ENCODE peak calls at places on chromosomes 13 and 19, in four cellular contexts. K is A673, U is MM.1S, Q is ovary. H is an unnamed sample.

GRCh38 chr19:19551862-19552192 is 13.8 kb downstream of the CILP2 start:
- DNase-seq in K (no peak), U (no peak), Q (no peak), H (no peak)

GRCh38 chr13:81602236-81602635 is 1261.3 kb upstream of the SPRY2 start:
- DNase-seq in K (no peak), U (no peak), Q (no peak), H (no peak)

GRCh38 chr19:51703655-51704515 is 10.8 kb downstream of the SPACA6 start:
- DNase-seq in K (peak; percentile 96), U (no peak), Q (peak; percentile 98), H (peak; percentile 98)

GRCh38 chr13:100566543-100566942 is 22.0 kb downstream of the GGACT start:
- DNase-seq in K (no peak), U (no peak), Q (no peak), H (no peak)

GRCh38 chr13:45873491-45874360 is 22.2 kb upstream of the SIAH3 start:
- DNase-seq in K (no peak), U (no peak), Q (no peak), H (no peak)

GRCh38 chr19:18915639-18916038 is 3.5 kb downstream of the COPE start:
- DNase-seq in K (peak; percentile 68), U (peak; percentile 53), Q (no peak), H (no peak)

GRCh38 chr19:8392017-8392591 is 1.9 kb downstream of the RAB11B start:
- DNase-seq in K (no peak), U (no peak), Q (no peak), H (no peak)

GRCh38 chr13:36919833-36920611 is at the start of gene SMAD9:
- DNase-seq in K (peak; percentile 85), U (peak; percentile 9), Q (peak; percentile 88), H (peak; percentile 71)

GRCh38 chr13:31909889-31910551 is 121.6 kb upstream of the FRY start:
- DNase-seq in K (peak; percentile 65), U (peak; percentile 58), Q (peak; percentile 43), H (no peak)

GRCh38 chr13:114043421-114044053 is 69.7 kb upstream of the C13orf46 start:
- DNase-seq in K (peak; percentile 62), U (no peak), Q (peak; percentile 76), H (peak; percentile 49)

GRCh38 chr19:15195987-15196682 is 4.7 kb downstream of the NOTCH3 start:
- DNase-seq in K (no peak), U (no peak), Q (peak; percentile 48), H (no peak)

GRCh38 chr13:94761407-94761806 is 49.1 kb upstream of the SOX21 start:
- DNase-seq in K (no peak), U (no peak), Q (no peak), H (no peak)

GRCh38 chr13:74077847-74078246 is 56.4 kb downstream of the KLF12 start:
- DNase-seq in K (no peak), U (no peak), Q (no peak), H (no peak)

GRCh38 chr13:58343081-58343480 is 711.5 kb downstream of the PCDH17 start:
- DNase-seq in K (peak; percentile 4), U (no peak), Q (no peak), H (no peak)

GRCh38 chr19:19004144-19004543 is 29.2 kb downstream of the SUGP2 start:
- DNase-seq in K (no peak), U (no peak), Q (no peak), H (no peak)

GRCh38 chr13:59730026-59730425 is 433.7 kb downstream of the DIAPH3 start:
- DNase-seq in K (no peak), U (no peak), Q (no peak), H (no peak)

GRCh38 chr19:17841810-17842662 is 5.7 kb downstream of the JAK3 start:
- DNase-seq in K (peak; percentile 94), U (no peak), Q (peak; percentile 99), H (peak; percentile 80)

GRCh38 chr13:83065136-83065535 is 817.1 kb downstream of the SLITRK1 start:
- DNase-seq in K (no peak), U (no peak), Q (no peak), H (peak; percentile 75)

GRCh38 chr19:7254590-7254989 is 39.6 kb downstream of the INSR start:
- DNase-seq in K (no peak), U (no peak), Q (no peak), H (no peak)

GRCh38 chr13:51435002-51435578 is 17.7 kb downstream of the INTS6 start:
- DNase-seq in K (peak; percentile 50), U (no peak), Q (no peak), H (no peak)

GRCh38 chr13:91564422-91564821 is 166.0 kb downstream of the GPC5 start:
- DNase-seq in K (no peak), U (no peak), Q (no peak), H (no peak)

GRCh38 chr13:89827552-89827951 is 1519.9 kb upstream of the MIR17HG start:
- DNase-seq in K (peak; percentile 19), U (no peak), Q (no peak), H (no peak)

GRCh38 chr19:34454685-34455084 is 26.5 kb downstream of the UBA2 start:
- DNase-seq in K (no peak), U (no peak), Q (no peak), H (no peak)

GRCh38 chr19:34457446-34457845 is 24.1 kb upstream of the WTIP start:
- DNase-seq in K (peak; percentile 43), U (no peak), Q (no peak), H (no peak)

GRCh38 chr19:34448191-34448590 is 20.0 kb downstream of the UBA2 start:
- DNase-seq in K (no peak), U (no peak), Q (no peak), H (no peak)

GRCh38 chr19:34452671-34453253 is 24.6 kb downstream of the UBA2 start:
- DNase-seq in K (no peak), U (no peak), Q (no peak), H (no peak)
- H3K36me3 ChIP-seq in K (peaks cover 81% of the 10 kb centered on the region), U (peaks cover 12% of the 10 kb centered on the region), Q (no peaks in the 10 kb centered on the region), H (peaks cover 3% of the 10 kb centered on the region)

DNA sequence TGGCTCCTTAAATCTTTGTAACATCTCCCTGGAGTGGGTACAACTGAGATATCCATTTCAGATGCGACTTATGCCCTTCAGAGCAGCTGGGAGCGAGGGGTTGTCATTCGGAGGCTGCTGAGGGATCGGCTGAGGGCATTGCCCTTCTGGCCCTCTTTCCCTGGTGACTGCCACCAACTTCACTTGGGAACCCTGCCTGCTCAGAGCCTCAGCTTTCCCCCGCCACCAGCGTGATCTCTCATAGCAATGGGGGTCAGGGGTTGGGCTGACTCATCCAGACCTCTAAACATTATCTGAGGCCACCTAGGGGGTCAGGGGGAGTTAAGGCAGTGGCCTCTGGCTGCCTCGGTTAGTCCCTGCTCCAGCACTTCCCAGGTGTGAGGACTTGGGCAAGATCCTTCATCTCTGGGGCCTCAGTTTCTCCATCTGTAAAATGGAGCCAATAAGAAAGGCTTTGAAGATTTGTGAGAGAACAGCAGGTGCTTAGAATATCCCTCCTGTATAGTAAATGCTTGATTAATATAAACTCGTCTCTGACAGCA is 1.1 kb downstream of the PRX start:
- DNase-seq in K (no peak), U (no peak), Q (no peak), H (no peak)
- H3K4me1 ChIP-seq in K (peaks cover 5% of the 10 kb centered on the region), U (peaks cover 11% of the 10 kb centered on the region), Q (no peaks in the 10 kb centered on the region), H (no peaks in the 10 kb centered on the region)

GRCh38 chr19:35786299-35787160 is 11.2 kb downstream of the ARHGAP33 start:
- DNase-seq in K (no peak), U (no peak), Q (no peak), H (no peak)

GRCh38 chr19:35787227-35787799 is 11.9 kb downstream of the ARHGAP33 start:
- DNase-seq in K (no peak), U (no peak), Q (no peak), H (no peak)

GRCh38 chr19:35783469-35784400 is 8.4 kb downstream of the ARHGAP33 start:
- DNase-seq in K (no peak), U (no peak), Q (no peak), H (no peak)

GRCh38 chr19:35784401-35785086 is 9.2 kb downstream of the ARHGAP33 start:
- DNase-seq in K (no peak), U (no peak), Q (no peak), H (no peak)

GRCh38 chr19:35785087-35785627 is 9.8 kb downstream of the ARHGAP33 start:
- DNase-seq in K (no peak), U (no peak), Q (no peak), H (no peak)
- H3K4me3 ChIP-seq in K (no peak overlapping the region), U (no peak overlapping the region), Q (no peak overlapping the region), H (no peak overlapping the region)

GRCh38 chr19:40237791-40238190 is 11.3 kb upstream of the CCNP start:
- DNase-seq in K (no peak), U (no peak), Q (no peak), H (no peak)
- H3K36me3 ChIP-seq in K (peaks cover 48% of the 10 kb centered on the region), U (no peaks in the 10 kb centered on the region), Q (no peaks in the 10 kb centered on the region), H (peaks cover 7% of the 10 kb centered on the region)

GRCh38 chr19:1270854-1271527 is 1.9 kb downstream of the CIRBP start:
- DNase-seq in K (no peak), U (no peak), Q (peak; percentile 53), H (no peak)

GRCh38 chr19:1273263-1274041 is 1.9 kb upstream of the FAM174C start:
- DNase-seq in K (no peak), U (no peak), Q (peak; percentile 49), H (no peak)

GRCh38 chr19:1271528-1272422 is 2.6 kb downstream of the CIRBP start:
- DNase-seq in K (no peak), U (no peak), Q (peak; percentile 49), H (no peak)

GRCh38 chr19:1274081-1274851 is 1.1 kb upstream of the FAM174C start:
- DNase-seq in K (no peak), U (no peak), Q (peak; percentile 62), H (no peak)

GRCh38 chr19:1272423-1273262 is 2.7 kb upstream of the FAM174C start:
- DNase-seq in K (no peak), U (no peak), Q (no peak), H (no peak)
- H3K4me1 ChIP-seq in K (peaks cover 68% of the 10 kb centered on the region), U (peaks cover 38% of the 10 kb centered on the region), Q (peaks cover 33% of the 10 kb centered on the region), H (peaks cover 76% of the 10 kb centered on the region)

DNA sequence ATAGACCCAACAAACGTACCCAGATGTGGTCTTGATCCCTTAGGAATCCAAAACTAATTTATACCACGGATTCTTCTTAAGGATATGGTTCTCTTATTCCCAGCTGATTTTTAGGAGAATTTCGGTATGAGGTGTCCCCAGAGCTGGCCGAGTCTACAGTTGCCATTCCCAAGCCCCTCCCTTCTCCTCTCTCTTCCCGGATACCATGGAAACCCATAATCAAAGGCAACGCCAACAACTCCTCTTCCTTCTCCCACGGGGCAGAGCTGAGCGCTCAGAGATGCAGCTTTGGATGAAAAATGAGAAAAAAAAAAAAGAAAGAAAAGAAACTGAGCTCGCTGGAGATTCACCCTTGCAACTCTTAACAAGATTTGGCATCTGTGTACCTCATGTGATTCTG is 29.3 kb upstream of the CEBPG start:
- DNase-seq in K (no peak), U (no peak), Q (no peak), H (no peak)
- H3K4me3 ChIP-seq in K (no peak overlapping the region), U (no peak overlapping the region), Q (no peak overlapping the region), H (no peak overlapping the region)

GRCh38 chr19:53091855-53092254 is 11.4 kb downstream of the ZNF160 start:
- DNase-seq in K (no peak), U (no peak), Q (no peak), H (no peak)
- H3K36me3 ChIP-seq in K (peaks cover 15% of the 10 kb centered on the region), U (no peaks in the 10 kb centered on the region), Q (no peaks in the 10 kb centered on the region), H (peaks cover 8% of the 10 kb centered on the region)

GRCh38 chr19:36245210-36246005 is 30.5 kb downstream of the ZNF146 start:
- DNase-seq in K (peak; percentile 35), U (no peak), Q (peak; percentile 39), H (no peak)
- H3K4me1 ChIP-seq in K (no peaks in the 10 kb centered on the region), U (no peaks in the 10 kb centered on the region), Q (peaks cover 9% of the 10 kb centered on the region), H (no peaks in the 10 kb centered on the region)

GRCh38 chr19:44752816-44753618 is 4.5 kb downstream of the BCL3 start:
- DNase-seq in K (peak; percentile 73), U (peak; percentile 97), Q (peak; percentile 88), H (peak; percentile 80)
- H3K4me3 ChIP-seq in K (peak overlapping the region; percentile 22), U (peak overlapping the region; percentile 57), Q (peak overlapping the region; percentile 32), H (peak overlapping the region; percentile 51)